ENCODE peak calls at places on chromosomes 11 and 22, in four cellular contexts. C, S, D and O are unnamed samples.

GRCh38 chr11:45182902-45183301 is 36.5 kb downstream of the PRDM11 start:
- DNase-seq in C (no peak), D (peak), S (no peak), O (no peak)

GRCh38 chr11:20541503-20541902 is 57.9 kb upstream of the SLC6A5 start:
- DNase-seq in S (no peak), C (no peak), D (no peak), O (no peak)

GRCh38 chr11:6599449-6599848 is 4.0 kb downstream of the RRP8 start:
- DNase-seq in S (no peak), D (no peak), C (no peak), O (no peak)

GRCh38 chr11:5280582-5281102 is 10.9 kb upstream of the HBE1 start:
- DNase-seq in D (no peak), S (peak), C (peak), O (peak)

GRCh38 chr11:110093407-110094297 is 460 bp downstream of the ZC3H12C start:
- DNase-seq in S (peak), D (peak), C (no peak), O (peak)

GRCh38 chr22:40257979-40258378 is 80.3 kb downstream of the TNRC6B start:
- DNase-seq in S (no peak), C (no peak), D (no peak), O (no peak)

GRCh38 chr22:45328822-45329535 is 19.2 kb downstream of the FAM118A start:
- DNase-seq in D (no peak), C (no peak), S (no peak), O (no peak)

GRCh38 chr11:134032501-134033091 is 36.3 kb upstream of the JAM3 start:
- DNase-seq in D (no peak), S (no peak), C (no peak), O (no peak)

GRCh38 chr11:17512101-17512500 is 32.1 kb downstream of the USH1C start:
- DNase-seq in C (no peak), S (no peak), D (no peak), O (no peak)

GRCh38 chr11:57675176-57675941 is 7.4 kb downstream of the ZDHHC5 start:
- DNase-seq in S (no peak), C (no peak), D (no peak), O (no peak)

GRCh38 chr11:134246100-134246499 is 7.1 kb downstream of the THYN1 start:
- DNase-seq in D (no peak), S (no peak), C (no peak), O (no peak)

GRCh38 chr11:111336582-111337256 is 38.4 kb downstream of the POU2AF3 start:
- DNase-seq in C (no peak), D (no peak), S (peak), O (peak)

GRCh38 chr11:69460540-69461257 is 20.8 kb upstream of the LINC01488 start:
- DNase-seq in S (peak), C (no peak), D (no peak), O (no peak)

GRCh38 chr22:22721681-22722309 is 77.4 kb downstream of the GGTLC2 start:
- DNase-seq in C (peak), S (no peak), D (no peak), O (no peak)

GRCh38 chr11:88431675-88432341 is 94.3 kb upstream of the CTSC start:
- DNase-seq in C (no peak), S (peak), D (no peak), O (no peak)

GRCh38 chr11:47148903-47149535 is 27.7 kb downstream of the ARFGAP2 start:
- DNase-seq in D (no peak), C (no peak), S (no peak), O (no peak)

GRCh38 chr11:45104790-45105084 is 41.7 kb upstream of the PRDM11 start:
- DNase-seq in D (no peak), C (no peak), S (no peak), O (no peak)

GRCh38 chr22:31295831-31296230 is 3.5 kb upstream of the PIK3IP1 start:
- DNase-seq in D (no peak), S (no peak), C (no peak), O (no peak)

GRCh38 chr11:47941907-47942558 is 38.3 kb upstream of the PTPRJ start:
- DNase-seq in D (no peak), S (peak), C (no peak), O (no peak)

GRCh38 chr11:16793511-16793910 is 55.1 kb downstream of the C11orf58 start:
- DNase-seq in D (no peak), S (no peak), C (no peak), O (no peak)

GRCh38 chr11:33017478-33017877 is 1.8 kb downstream of the DEPDC7 start:
- DNase-seq in S (peak), D (no peak), C (no peak), O (no peak)

GRCh38 chr22:47625531-47626427 is 863.3 kb downstream of the TBC1D22A start:
- DNase-seq in C (no peak), D (no peak), S (no peak), O (no peak)

GRCh38 chr22:45785458-45785857 is 113.8 kb downstream of the ATXN10 start:
- DNase-seq in S (peak), D (no peak), C (no peak), O (no peak)

GRCh38 chr11:128765104-128765503 is 71.2 kb downstream of the FLI1 start:
- DNase-seq in C (no peak), D (no peak), S (no peak), O (no peak)

GRCh38 chr11:128765571-128766530 is 72.0 kb downstream of the FLI1 start:
- DNase-seq in D (no peak), S (no peak), C (no peak), O (no peak)

GRCh38 chr11:128763224-128763623 is 69.4 kb downstream of the FLI1 start:
- DNase-seq in C (no peak), S (no peak), D (no peak), O (no peak)

GRCh38 chr11:128766687-128767086 is 72.8 kb downstream of the FLI1 start:
- DNase-seq in C (no peak), D (no peak), S (no peak), O (no peak)

DNA sequence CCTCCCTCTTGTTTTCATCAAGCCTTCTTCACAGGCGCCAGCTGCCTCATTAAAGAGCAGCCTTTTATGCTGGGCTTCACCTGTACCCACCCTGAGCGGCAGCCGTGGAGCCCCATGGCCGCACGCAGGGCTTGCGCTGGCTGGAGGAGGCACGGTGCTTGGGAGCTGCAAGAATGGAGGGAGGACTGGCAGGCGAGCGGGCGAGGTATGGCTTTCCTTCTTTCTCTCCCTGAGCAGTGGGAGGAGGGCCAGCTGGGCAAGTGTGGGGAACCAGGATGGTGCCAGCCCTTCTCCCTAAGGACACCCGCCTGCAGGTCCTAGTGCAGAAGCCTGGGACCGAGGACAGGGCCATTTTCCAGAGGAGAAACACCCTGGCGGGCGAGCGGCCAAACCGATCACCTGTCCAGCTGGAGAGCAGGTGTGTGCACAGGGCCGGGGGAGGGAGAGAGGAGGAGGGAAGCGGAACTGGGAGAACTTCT is 70.8 kb downstream of the FLI1 start:
- DNase-seq in C (no peak), D (no peak), S (no peak), O (no peak)
- TF ChIP-seq SUZ12 in C (no peak), D (no peak), S (no peak), O (no peak)

GRCh38 chr22:35065796-35066218 is at the start of gene ISX:
- DNase-seq in C (no peak), D (no peak), S (peak), O (no peak)
- H3K9ac ChIP-seq in C (no peak), D (no peak), S (peak), O (no peak)

GRCh38 chr11:119376197-119376847 is 5.2 kb downstream of the USP2 start:
- DNase-seq in S (peak), D (no peak), C (no peak), O (no peak)
- TF ChIP-seq SUZ12 in S (no peak), D (no peak), C (no peak), O (no peak)

DNA sequence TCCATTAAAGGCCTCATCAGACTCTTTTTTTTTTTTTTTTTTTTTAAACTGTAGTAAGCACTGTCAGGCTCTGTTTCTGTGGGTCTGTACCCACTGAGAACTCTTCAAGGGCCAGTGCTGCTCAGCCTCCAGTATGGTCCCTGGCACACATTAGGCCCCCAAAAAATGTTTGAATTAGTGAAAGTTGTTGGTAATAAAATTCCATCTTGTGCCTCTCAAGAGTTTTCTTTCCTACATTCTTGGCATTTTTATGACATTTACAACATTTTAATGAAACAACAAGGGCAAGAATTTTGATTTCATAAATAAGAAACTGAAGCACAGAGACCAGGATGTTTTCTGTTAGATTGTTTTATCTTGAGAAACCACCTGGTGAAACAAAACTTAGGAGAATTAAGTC is 104.3 kb downstream of the TEAD1 start:
- DNase-seq in C (no peak), D (no peak), S (no peak), O (no peak)
- H3K9ac ChIP-seq in C (no peak), D (no peak), S (no peak), O (no peak)

GRCh38 chr22:48742191-48742555 is 1085.5 kb downstream of the BRD1 start:
- DNase-seq in C (no peak), D (peak), S (no peak), O (no peak)

GRCh38 chr22:48740086-48740730 is 1087.5 kb downstream of the BRD1 start:
- DNase-seq in D (peak), S (no peak), C (no peak), O (no peak)

GRCh38 chr22:48739348-48740085 is 1088.2 kb downstream of the BRD1 start:
- DNase-seq in S (no peak), C (no peak), D (no peak), O (no peak)

GRCh38 chr22:48741540-48741939 is 1086.1 kb downstream of the BRD1 start:
- DNase-seq in S (no peak), C (no peak), D (peak), O (no peak)

DNA sequence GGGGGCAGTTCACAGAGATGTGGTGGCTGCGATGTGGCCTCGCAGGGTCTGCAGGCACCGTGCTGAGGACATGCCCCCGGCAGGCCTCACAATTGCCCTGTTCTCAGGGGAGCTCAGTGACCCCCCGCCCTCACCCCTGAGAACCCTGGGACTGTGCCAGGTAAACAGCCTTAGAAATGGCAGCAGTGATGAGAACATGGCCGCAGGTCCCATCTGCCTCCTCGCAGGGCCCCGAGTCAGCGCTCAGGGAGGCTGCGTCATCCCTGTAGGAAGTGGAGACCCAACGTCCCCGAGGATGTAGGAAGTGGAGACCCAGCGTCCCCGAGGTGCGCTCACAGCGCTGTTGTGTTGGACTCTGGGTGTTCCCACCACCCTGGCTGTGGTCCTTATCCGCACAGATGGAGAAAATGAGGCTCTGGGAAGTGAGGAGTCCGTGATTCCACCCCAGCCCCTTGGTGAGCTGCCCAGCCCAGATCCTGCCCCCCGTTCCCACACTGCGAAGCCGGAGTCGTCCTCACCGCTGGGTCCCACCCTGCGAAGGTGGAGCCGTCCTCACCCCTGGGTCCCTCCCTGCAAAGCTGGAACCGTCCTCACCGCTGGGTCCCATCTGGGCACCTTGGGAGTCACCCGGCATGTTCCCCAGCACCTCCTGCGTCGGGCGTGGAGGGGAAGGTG is 1086.8 kb downstream of the BRD1 start:
- DNase-seq in D (peak), C (no peak), S (no peak), O (no peak)
- TF ChIP-seq SUZ12 in D (no peak), C (no peak), S (no peak), O (no peak)

GRCh38 chr11:65013130-65013691 is 749 bp upstream of the ARL2 start:
- DNase-seq in S (peak), C (no peak), D (peak), O (peak)
- H3K9ac ChIP-seq in S (peak), C (peak), D (no peak), O (peak)

DNA sequence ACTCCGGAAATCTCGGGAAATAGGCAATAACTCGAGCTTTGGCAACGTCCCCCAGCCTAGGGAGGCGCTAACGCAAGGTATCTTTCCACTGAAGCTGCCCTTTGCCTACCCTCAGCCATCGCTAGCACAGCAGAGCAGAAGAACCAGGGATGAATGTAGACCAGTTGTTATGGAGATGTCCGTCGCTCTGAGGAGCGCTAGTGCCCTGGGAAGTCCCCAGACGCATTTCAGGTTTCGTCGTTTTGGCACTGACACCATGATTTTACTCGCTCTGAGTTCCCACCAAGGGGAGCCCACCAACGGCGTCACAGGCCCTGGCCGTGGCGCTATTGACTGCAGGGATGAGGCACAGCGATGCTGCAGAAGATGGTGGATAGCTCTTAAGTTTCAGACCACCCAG is 22.7 kb upstream of the BDNF start:
- DNase-seq in S (no peak), C (no peak), D (peak), O (no peak)
- TF ChIP-seq SUZ12 in S (no peak), C (no peak), D (no peak), O (no peak)

GRCh38 chr11:93849751-93850584 is 450 bp downstream of the VSTM5 start:
- DNase-seq in C (no peak), S (no peak), D (peak), O (no peak)
- H3K9ac ChIP-seq in C (no peak), S (no peak), D (no peak), O (no peak)